ENCODE peak calls at places on chromosomes 13 and 19, in six cellular contexts. F is GM23338, B is endothelial cell of umbilical vein, G is stomach, O is K562, A is sigmoid colon. H is an unnamed sample.

GRCh38 chr13:52845334-52845761 is 3.1 kb downstream of the PCDH8 start:
- DNase-seq in F (peak), B (no peak), G (no peak), O (no peak), A (no peak), H (no peak)

GRCh38 chr13:78161266-78161665 is 242.6 kb upstream of the EDNRB start:
- DNase-seq in F (no peak), B (no peak), G (no peak), O (no peak), A (no peak), H (no peak)

GRCh38 chr19:6038634-6039405 is 60.9 kb upstream of the RANBP3 start:
- DNase-seq in F (no peak), B (no peak), G (no peak), O (no peak), A (no peak), H (no peak)

GRCh38 chr13:43802511-43802910 is 15.7 kb upstream of the ENOX1 start:
- DNase-seq in F (no peak), B (no peak), G (no peak), O (no peak), A (no peak), H (no peak)

GRCh38 chr19:38277969-38278680 is 13.8 kb downstream of the SPINT2 start:
- DNase-seq in F (no peak), B (peak), G (peak), O (no peak), A (no peak), H (peak)

GRCh38 chr19:13588953-13589833 is 82.9 kb upstream of the CACNA1A start:
- DNase-seq in F (peak), B (peak), G (peak), O (peak), A (peak), H (peak)

GRCh38 chr13:95552539-95553270 is at the start of gene CLDN10:
- DNase-seq in F (peak), B (no peak), G (no peak), O (peak), A (no peak), H (no peak)

GRCh38 chr13:109687559-109688448 is 98.6 kb downstream of the IRS2 start:
- DNase-seq in F (no peak), B (no peak), G (no peak), O (no peak), A (no peak), H (no peak)

GRCh38 chr19:1261512-1261862 is 7.6 kb upstream of the CIRBP start:
- DNase-seq in F (peak), B (no peak), G (no peak), O (no peak), A (peak), H (no peak)

GRCh38 chr19:33677745-33678426 is 56.1 kb downstream of the CHST8 start:
- DNase-seq in F (peak), B (no peak), G (peak), O (no peak), A (peak), H (no peak)

GRCh38 chr13:110565296-110565695 is 3.8 kb upstream of the RAB20 start:
- DNase-seq in F (peak), B (no peak), G (no peak), O (no peak), A (no peak), H (no peak)

GRCh38 chr13:42354246-42355117 is 82.5 kb downstream of the AKAP11 start:
- DNase-seq in F (peak), B (peak), G (no peak), O (no peak), A (no peak), H (no peak)
- TF ChIP-seq POLR2AphosphoS5 in F (no peak), B (no peak), G (no peak), O (no peak), A (no peak), H (no peak)

DNA sequence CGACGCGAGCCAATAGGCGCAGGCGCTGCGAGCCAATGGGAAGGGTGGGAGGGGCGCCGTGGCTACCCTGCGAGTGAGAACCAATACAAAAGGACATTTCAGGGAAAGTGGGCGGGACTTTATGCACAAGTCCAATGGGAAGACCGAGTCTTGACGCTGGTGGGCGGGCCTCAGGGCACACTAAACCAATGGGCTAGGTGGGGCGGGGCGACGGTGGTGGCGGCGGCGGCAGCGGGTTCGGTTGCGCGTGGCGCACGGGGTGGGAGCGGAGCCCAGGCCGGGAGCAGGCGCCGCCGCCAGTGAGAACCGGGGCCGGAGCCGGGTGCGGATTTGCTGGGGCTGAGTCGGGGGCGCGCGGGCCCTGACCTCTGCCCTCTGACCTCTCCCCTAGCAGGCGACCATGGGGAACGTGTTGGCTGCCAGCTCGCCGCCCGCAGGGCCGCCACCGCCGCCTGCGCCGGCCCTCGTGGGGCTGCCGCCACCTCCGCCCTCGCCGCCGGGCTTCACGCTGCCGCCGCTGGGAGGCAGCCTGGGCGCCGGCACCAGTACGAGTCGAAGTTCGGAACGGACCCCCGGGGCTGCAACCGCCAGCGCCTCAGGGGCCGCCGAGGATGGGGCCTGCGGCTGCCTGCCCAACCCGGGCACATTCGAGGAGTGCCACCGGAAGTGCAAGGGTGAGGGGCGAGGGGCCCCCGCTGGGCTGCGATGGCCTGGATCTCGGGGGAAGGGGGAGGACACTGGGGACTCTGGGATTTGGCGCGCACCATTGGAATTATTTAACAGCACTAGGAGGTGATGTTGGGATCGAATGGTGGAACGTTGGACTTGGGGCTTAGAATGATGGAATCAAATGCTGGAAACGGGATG is at the start of gene TOMM40:
- DNase-seq in F (peak), B (no peak), G (peak), O (no peak), A (peak), H (no peak)
- TF ChIP-seq CTCF in F (no peak), B (no peak), G (no peak), O (no peak), A (no peak), H (no peak)

GRCh38 chr19:18401580-18402112 is 4.2 kb upstream of the LRRC25 start:
- DNase-seq in F (peak), B (no peak), G (no peak), O (peak), A (peak), H (no peak)
- TF ChIP-seq POLR2AphosphoS5 in F (no peak), B (no peak), G (no peak), O (no peak), A (no peak), H (no peak)

DNA sequence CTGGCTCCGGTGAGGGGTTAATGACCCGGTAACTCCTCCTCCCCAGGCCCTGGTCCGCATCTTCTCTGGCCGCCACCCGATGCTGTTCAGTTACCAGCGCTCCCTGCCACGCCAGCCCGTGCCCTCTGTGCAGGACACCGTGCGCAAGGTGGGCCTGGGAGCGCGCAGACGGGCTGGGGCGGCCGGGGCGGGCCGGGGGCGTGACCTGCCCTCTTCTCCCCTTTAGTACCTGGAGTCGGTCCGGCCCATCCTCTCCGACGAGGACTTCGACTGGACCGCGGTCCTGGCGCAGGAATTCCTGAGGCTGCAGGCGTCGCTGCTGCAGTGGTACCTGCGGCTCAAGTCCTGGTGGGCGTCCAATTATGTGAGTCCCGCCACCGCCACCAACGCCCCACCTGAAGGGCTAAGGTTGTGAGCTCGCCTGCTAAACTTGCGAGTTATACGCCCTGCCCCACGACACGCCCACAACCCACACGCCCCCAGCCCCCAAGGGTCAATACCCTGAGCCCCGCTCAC is 10.4 kb downstream of the CPT1C start:
- DNase-seq in F (peak), B (no peak), G (no peak), O (no peak), A (no peak), H (no peak)
- TF ChIP-seq CTCF in F (no peak), B (no peak), G (no peak), O (no peak), A (no peak), H (no peak)

H was measured in breast epithelium.